ENCODE peak calls at places on chromosomes 16 and 17, in five cellular contexts. One of them, this sample, is unnamed.
A peak's percentile ranks its signal among the peaks of the same experiment; 100 is the strongest.

GRCh38 chr16:85422124-85422373 is 191.1 kb upstream of the GSE1 start:
- DNase-seq in H1: no peak
- DNase-seq in NT2/D1: no peak
- DNase-seq in GM12878: no peak
- DNase-seq in HepG2: no peak
- DNase-seq in this sample: no peak

GRCh38 chr16:58755989-58756649 is 22.0 kb upstream of the GOT2 start:
- DNase-seq in HepG2: peak; percentile 81
- DNase-seq in H1: peak; percentile 61
- DNase-seq in NT2/D1: peak; percentile 81
- DNase-seq in GM12878: no peak
- DNase-seq in this sample: peak; percentile 74

GRCh38 chr16:52539197-52539596 is 7.7 kb downstream of the TOX3 start:
- DNase-seq in GM12878: no peak
- DNase-seq in H1: no peak
- DNase-seq in NT2/D1: no peak
- DNase-seq in HepG2: no peak
- DNase-seq in this sample: no peak

GRCh38 chr17:57889892-57890856 is 40.3 kb upstream of the MRPS23 start:
- DNase-seq in HepG2: no peak
- DNase-seq in NT2/D1: no peak
- DNase-seq in GM12878: no peak
- DNase-seq in H1: no peak
- DNase-seq in this sample: no peak

GRCh38 chr16:66275795-66276428 is 90.6 kb upstream of the CDH5 start:
- DNase-seq in HepG2: peak; percentile 61
- DNase-seq in NT2/D1: peak; percentile 68
- DNase-seq in H1: peak; percentile 50
- DNase-seq in GM12878: no peak
- DNase-seq in this sample: peak; percentile 69

GRCh38 chr16:69171325-69172095 is 15.5 kb upstream of the SNTB2 start:
- DNase-seq in NT2/D1: no peak
- DNase-seq in H1: no peak
- DNase-seq in GM12878: no peak
- DNase-seq in HepG2: no peak
- DNase-seq in this sample: no peak

GRCh38 chr17:47231334-47231733 is 22.2 kb downstream of the MYL4 start:
- DNase-seq in H1: no peak
- DNase-seq in NT2/D1: no peak
- DNase-seq in HepG2: no peak
- DNase-seq in GM12878: peak; percentile 30
- DNase-seq in this sample: no peak

GRCh38 chr16:51239196-51239595 is 88.1 kb upstream of the SALL1 start:
- DNase-seq in NT2/D1: no peak
- DNase-seq in GM12878: no peak
- DNase-seq in H1: no peak
- DNase-seq in HepG2: no peak
- DNase-seq in this sample: no peak

GRCh38 chr17:13346996-13347762 is 254.6 kb downstream of the HS3ST3A1 start:
- DNase-seq in H1: no peak
- DNase-seq in HepG2: peak; percentile 31
- DNase-seq in GM12878: no peak
- DNase-seq in NT2/D1: no peak
- DNase-seq in this sample: no peak
- TF ChIP-seq SUZ12 in H1: no peak
- TF ChIP-seq SUZ12 in HepG2: no peak
- TF ChIP-seq SUZ12 in GM12878: no peak
- TF ChIP-seq SUZ12 in NT2/D1: no peak
- TF ChIP-seq SUZ12 in this sample: no peak

GRCh38 chr16:72785886-72786285 is 262.0 kb downstream of the ZFHX3 start:
- DNase-seq in GM12878: no peak
- DNase-seq in HepG2: no peak
- DNase-seq in NT2/D1: no peak
- DNase-seq in H1: no peak
- DNase-seq in this sample: no peak
- TF ChIP-seq SUZ12 in GM12878: no peak
- TF ChIP-seq SUZ12 in HepG2: no peak
- TF ChIP-seq SUZ12 in NT2/D1: no peak
- TF ChIP-seq SUZ12 in H1: no peak
- TF ChIP-seq SUZ12 in this sample: no peak

GRCh38 chr16:11322823-11323222 is 22.4 kb upstream of the RMI2 start:
- DNase-seq in H1: no peak
- DNase-seq in GM12878: no peak
- DNase-seq in NT2/D1: no peak
- DNase-seq in HepG2: no peak
- DNase-seq in this sample: no peak
- TF ChIP-seq SUZ12 in H1: no peak
- TF ChIP-seq SUZ12 in GM12878: no peak
- TF ChIP-seq SUZ12 in NT2/D1: no peak
- TF ChIP-seq SUZ12 in HepG2: no peak
- TF ChIP-seq SUZ12 in this sample: no peak

DNA sequence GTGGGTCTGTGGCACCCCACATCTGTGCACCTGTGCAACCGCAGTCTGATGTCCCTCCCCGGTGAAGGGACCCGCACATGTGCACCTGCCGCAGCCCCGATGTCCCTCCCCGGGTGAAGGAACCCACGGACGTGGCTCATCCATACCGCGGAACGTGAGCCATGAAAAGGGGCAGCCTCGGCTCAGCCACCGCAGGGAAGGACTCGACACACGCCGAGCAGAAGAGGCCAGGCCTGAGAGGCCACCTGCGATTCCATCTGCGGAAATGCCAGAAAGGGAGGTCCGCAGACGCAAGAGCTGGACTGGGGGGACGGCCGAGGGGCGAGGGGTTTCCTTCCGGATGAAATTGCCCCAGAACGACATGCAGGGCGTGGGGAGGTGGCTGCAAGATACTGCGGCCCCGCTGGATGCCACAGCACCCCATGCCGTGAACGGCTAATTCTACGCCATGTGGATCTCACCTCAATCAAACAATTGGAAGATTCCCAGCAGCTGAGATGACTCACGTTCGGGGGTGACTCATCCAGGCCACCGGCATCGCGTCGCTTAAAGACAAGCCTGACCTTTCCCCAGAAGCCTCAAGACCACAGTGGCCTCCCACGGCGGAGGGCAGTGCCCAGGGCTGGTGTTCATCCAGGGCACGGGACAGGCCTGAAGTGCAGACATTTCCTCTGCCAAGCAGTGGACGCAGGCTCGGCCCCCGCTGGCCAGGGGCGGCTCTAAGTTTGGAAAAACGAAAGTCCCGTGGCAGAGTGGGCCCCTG is 21.0 kb downstream of the SOX8 start:
- DNase-seq in GM12878: no peak
- DNase-seq in H1: no peak
- DNase-seq in HepG2: peak; percentile 49
- DNase-seq in NT2/D1: peak; percentile 39
- DNase-seq in this sample: peak; percentile 36
- TF ChIP-seq SUZ12 in GM12878: no peak
- TF ChIP-seq SUZ12 in H1: no peak
- TF ChIP-seq SUZ12 in HepG2: no peak
- TF ChIP-seq SUZ12 in NT2/D1: no peak
- TF ChIP-seq SUZ12 in this sample: no peak

GRCh38 chr16:71479420-71479819 is 9.7 kb downstream of the ZNF19 start:
- DNase-seq in GM12878: no peak
- DNase-seq in H1: no peak
- DNase-seq in HepG2: peak; percentile 55
- DNase-seq in NT2/D1: peak; percentile 20
- DNase-seq in this sample: peak; percentile 58
- TF ChIP-seq SUZ12 in GM12878: no peak
- TF ChIP-seq SUZ12 in H1: no peak
- TF ChIP-seq SUZ12 in HepG2: no peak
- TF ChIP-seq SUZ12 in NT2/D1: no peak
- TF ChIP-seq SUZ12 in this sample: no peak

DNA sequence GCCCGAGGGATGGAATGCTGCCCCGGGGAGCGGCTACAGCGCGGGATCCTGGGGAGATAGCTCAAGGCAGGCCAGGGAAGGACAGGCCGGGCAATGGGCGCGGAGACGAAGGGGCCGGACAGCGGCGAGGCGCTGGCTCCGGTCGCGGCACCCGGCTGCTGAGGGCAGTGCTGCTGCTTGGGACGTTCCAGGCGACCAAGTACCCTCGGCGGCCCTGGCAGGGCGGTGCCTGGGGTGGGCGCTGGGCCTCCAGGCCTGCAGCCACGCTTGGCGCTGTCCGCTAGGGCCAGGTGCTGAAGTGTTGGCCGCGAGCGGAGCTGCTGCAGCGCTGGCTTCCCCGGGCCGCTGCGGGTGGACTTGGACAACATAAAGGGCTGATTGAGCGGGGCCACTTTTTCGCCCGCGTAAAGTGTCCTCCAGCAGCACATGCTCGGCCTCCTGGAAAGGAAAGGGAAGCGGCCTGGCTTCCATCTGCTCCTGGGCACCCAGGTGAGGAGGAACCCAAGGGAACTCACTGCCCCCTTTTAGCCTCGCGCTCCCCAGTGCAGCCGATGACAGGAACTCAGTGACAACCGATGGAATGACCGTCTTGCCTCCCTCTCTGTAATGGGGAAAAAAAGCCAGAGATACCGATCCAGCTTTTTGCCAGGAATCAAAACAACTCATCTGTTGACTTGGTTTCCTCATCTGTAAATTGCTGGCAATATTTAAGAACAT is 23.7 kb downstream of the CLEC3A start:
- DNase-seq in H1: peak; percentile 73
- DNase-seq in HepG2: peak; percentile 59
- DNase-seq in NT2/D1: peak; percentile 85
- DNase-seq in GM12878: no peak
- DNase-seq in this sample: peak; percentile 83
- TF ChIP-seq SUZ12 in H1: no peak
- TF ChIP-seq SUZ12 in HepG2: no peak
- TF ChIP-seq SUZ12 in NT2/D1: no peak
- TF ChIP-seq SUZ12 in GM12878: no peak
- TF ChIP-seq SUZ12 in this sample: no peak

GRCh38 chr17:74296548-74296936 is 22.5 kb downstream of the DNAI2 start:
- DNase-seq in NT2/D1: peak; percentile 28
- DNase-seq in GM12878: no peak
- DNase-seq in H1: peak; percentile 23
- DNase-seq in HepG2: peak; percentile 65
- DNase-seq in this sample: peak; percentile 56
- TF ChIP-seq SUZ12 in NT2/D1: no peak
- TF ChIP-seq SUZ12 in GM12878: no peak
- TF ChIP-seq SUZ12 in H1: no peak
- TF ChIP-seq SUZ12 in HepG2: no peak
- TF ChIP-seq SUZ12 in this sample: no peak